ENCODE peak calls at places on chromosomes 3 and 15, in eight cellular contexts. F, T, A, Y, K, L, J and E are unnamed samples.

GRCh38 chr3:108035751-108036150 is 55.1 kb downstream of the CD47 start:
- DNase-seq in F (peak; percentile 31), T (no peak), A (no peak), Y (no peak), K (no peak), L (peak; percentile 77), J (no peak), E (no peak)

GRCh38 chr3:176767385-176767784 is 429.9 kb downstream of the TBL1XR1 start:
- DNase-seq in F (no peak), T (peak; percentile 55), A (peak; percentile 4), Y (no peak), K (peak; percentile 77), L (no peak), J (peak; percentile 72), E (no peak)

GRCh38 chr3:151425640-151426336 is 35.1 kb downstream of the IGSF10 start:
- DNase-seq in F (no peak), T (no peak), A (no peak), Y (no peak), K (no peak), L (no peak), J (no peak), E (no peak)

GRCh38 chr3:192645437-192645836 is 81.9 kb downstream of the FGF12 start:
- DNase-seq in F (no peak), T (no peak), A (no peak), Y (no peak), K (no peak), L (no peak), J (no peak), E (no peak)

GRCh38 chr3:174986685-174987084 is 127.6 kb downstream of the NAALADL2 start:
- DNase-seq in F (no peak), T (no peak), A (no peak), Y (no peak), K (no peak), L (no peak), J (no peak), E (no peak)

GRCh38 chr3:129119365-129120100 is 2.1 kb downstream of the RAB43 start:
- DNase-seq in F (peak; percentile 53), T (no peak), A (peak; percentile 62), Y (no peak), K (peak; percentile 53), L (no peak), J (no peak), E (no peak)

GRCh38 chr3:120428904-120429303 is 21.9 kb downstream of the FSTL1 start:
- DNase-seq in F (no peak), T (no peak), A (no peak), Y (no peak), K (no peak), L (no peak), J (no peak), E (peak; percentile 20)

GRCh38 chr15:41954036-41954435 is 18.3 kb downstream of the EHD4 start:
- DNase-seq in F (no peak), T (no peak), A (no peak), Y (no peak), K (no peak), L (no peak), J (no peak), E (no peak)

GRCh38 chr3:146770881-146771280 is 165.7 kb upstream of the PLSCR5 start:
- DNase-seq in F (no peak), T (no peak), A (no peak), Y (no peak), K (no peak), L (no peak), J (no peak), E (no peak)

GRCh38 chr3:50612234-50612972 is 829 bp upstream of the CISH start:
- DNase-seq in F (no peak), T (no peak), A (no peak), Y (no peak), K (no peak), L (no peak), J (no peak), E (no peak)

DNA sequence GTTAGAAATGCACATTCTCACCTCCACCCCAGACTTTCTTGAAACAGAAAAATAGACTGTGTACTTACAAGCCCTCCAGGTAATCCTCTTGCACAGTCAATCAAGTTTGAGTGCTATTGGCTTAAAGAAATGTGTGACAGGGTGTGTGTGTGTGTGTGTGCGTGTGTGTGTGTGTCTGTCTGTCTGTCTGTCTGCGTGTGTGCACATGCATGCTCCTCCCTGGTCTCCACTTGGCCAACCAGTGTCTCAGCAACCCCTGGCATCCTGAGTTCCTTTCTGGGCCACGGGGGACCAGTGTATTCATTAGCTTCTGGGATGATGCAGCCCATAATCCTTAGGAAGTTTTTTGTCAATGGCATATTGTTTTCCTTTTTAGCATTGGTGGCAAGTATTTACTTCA is 128.8 kb upstream of the IL12A start:
- DNase-seq in F (no peak), T (no peak), A (no peak), Y (no peak), K (no peak), L (no peak), J (no peak), E (no peak)
- TF ChIP-seq POLR2A in F (no peak), T (no peak), A (no peak), Y (no peak), K (no peak), L (no peak), J (no peak), E (no peak)

DNA sequence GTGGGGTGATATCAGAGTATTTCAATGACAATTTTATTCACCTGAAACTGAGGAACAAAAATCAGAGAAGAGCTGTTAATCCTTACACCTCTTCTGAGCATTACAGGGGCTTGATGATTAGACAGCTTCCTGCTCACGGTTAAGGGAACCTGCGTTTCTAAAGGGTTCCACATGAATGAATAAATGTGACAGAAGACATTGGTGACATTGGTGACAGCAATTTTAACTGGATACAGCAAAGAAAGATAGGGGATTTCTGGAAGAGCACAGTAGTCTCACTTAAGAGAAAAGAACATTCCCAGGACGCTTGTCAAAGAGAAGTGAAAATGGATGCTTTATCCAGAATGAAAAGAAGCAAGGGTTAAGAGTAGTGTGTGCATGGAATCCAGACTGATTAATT is 235.9 kb upstream of the CNTN3 start:
- DNase-seq in F (no peak), T (no peak), A (no peak), Y (no peak), K (no peak), L (no peak), J (no peak), E (no peak)
- H3K27ac ChIP-seq in F (no peak overlapping the region), T (no peak overlapping the region), A (no peak overlapping the region), Y (no peak overlapping the region), K (no peak overlapping the region), L (no peak overlapping the region), J (no peak overlapping the region), E (no peak overlapping the region)

GRCh38 chr15:89750560-89751542 is at the start of gene MESP1:
- DNase-seq in F (peak; percentile 94), T (peak; percentile 78), A (peak; percentile 89), Y (peak; percentile 99), K (peak; percentile 94), L (peak; percentile 95), J (peak; percentile 96), E (peak; percentile 94)
- H3K27me3 ChIP-seq in F (no peaks in the 10 kb centered on the region), T (no peaks in the 10 kb centered on the region), A (no peaks in the 10 kb centered on the region), Y (peaks cover 6% of the 10 kb centered on the region), K (no peaks in the 10 kb centered on the region), L (no peaks in the 10 kb centered on the region), J (no peaks in the 10 kb centered on the region), E (peaks cover 6% of the 10 kb centered on the region)

GRCh38 chr15:56917652-56918045 is 795 bp upstream of the TCF12 start:
- DNase-seq in F (no peak), T (no peak), A (no peak), Y (no peak), K (no peak), L (no peak), J (no peak), E (no peak)

GRCh38 chr15:56916825-56917477 is 1.5 kb upstream of the TCF12 start:
- DNase-seq in F (no peak), T (no peak), A (no peak), Y (no peak), K (no peak), L (no peak), J (no peak), E (no peak)

GRCh38 chr15:56919708-56920637 is 1.5 kb downstream of the TCF12 start:
- DNase-seq in F (peak; percentile 27), T (no peak), A (peak; percentile 18), Y (no peak), K (peak; percentile 30), L (no peak), J (peak; percentile 75), E (no peak)

GRCh38 chr15:56918907-56919707 is 663 bp downstream of the TCF12 start:
- DNase-seq in F (peak; percentile 72), T (no peak), A (peak; percentile 46), Y (peak; percentile 92), K (peak; percentile 61), L (no peak), J (peak; percentile 75), E (peak; percentile 85)

GRCh38 chr15:56918046-56918906 is at the start of gene TCF12:
- DNase-seq in F (peak; percentile 92), T (peak; percentile 86), A (peak; percentile 90), Y (peak; percentile 97), K (peak; percentile 94), L (peak; percentile 98), J (peak; percentile 97), E (peak; percentile 96)
- TF ChIP-seq POLR2A in F (peak; percentile 76), T (peak; percentile 51), A (peak; percentile 63), Y (no peak), K (peak; percentile 91), L (peak; percentile 35), J (peak; percentile 65), E (no peak)

DNA sequence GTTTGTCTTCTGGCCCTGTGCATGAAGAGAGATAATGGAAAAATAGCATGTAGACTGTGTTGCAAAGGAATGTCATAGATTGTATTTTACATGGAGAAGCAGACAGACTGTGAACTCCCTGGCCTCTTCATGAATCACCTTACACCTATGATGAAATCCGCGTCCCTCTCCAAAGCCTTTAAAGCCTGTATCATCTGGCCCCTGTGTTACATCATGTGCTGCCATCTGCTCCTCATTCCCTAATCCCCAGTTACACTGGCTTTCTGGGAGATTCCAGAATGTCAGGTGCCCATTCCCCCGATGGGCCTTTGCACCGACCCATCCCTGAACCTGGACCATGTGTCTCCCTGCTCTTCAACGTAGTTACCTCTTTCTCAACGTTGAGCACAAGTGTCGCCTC is 190.8 kb downstream of the ADAMTSL3 start:
- DNase-seq in F (no peak), T (no peak), A (no peak), Y (no peak), K (no peak), L (no peak), J (peak; percentile 76), E (no peak)
- H3K27ac ChIP-seq in F (peak overlapping the region; percentile 36), T (no peak overlapping the region), A (no peak overlapping the region), Y (no peak overlapping the region), K (no peak overlapping the region), L (peak overlapping the region; percentile 81), J (peak overlapping the region; percentile 80), E (no peak overlapping the region)

GRCh38 chr15:60589728-60590127 is 110.8 kb upstream of the ICE2 start:
- DNase-seq in F (no peak), T (no peak), A (no peak), Y (no peak), K (no peak), L (no peak), J (no peak), E (no peak)
- H3K27me3 ChIP-seq in F (no peaks in the 10 kb centered on the region), T (peaks cover 45% of the 10 kb centered on the region), A (no peaks in the 10 kb centered on the region), Y (no peaks in the 10 kb centered on the region), K (no peaks in the 10 kb centered on the region), L (no peaks in the 10 kb centered on the region), J (no peaks in the 10 kb centered on the region), E (no peaks in the 10 kb centered on the region)